ENCODE peak calls at places on chromosomes 5 and 9, in four cellular contexts. One of them, this sample, is unnamed.

GRCh38 chr5:169875091-169875727 is 105.1 kb downstream of the INSYN2B start:
- DNase-seq in heart left ventricle: no peak
- DNase-seq in GM12878: no peak
- DNase-seq in psoas muscle: no peak
- DNase-seq in this sample: no peak

GRCh38 chr9:129081388-129081889 is 528 bp downstream of the DOLPP1 start:
- DNase-seq in heart left ventricle: no peak
- DNase-seq in GM12878: peak; percentile 15
- DNase-seq in psoas muscle: no peak
- DNase-seq in this sample: no peak

GRCh38 chr5:31717586-31717985 is 78.7 kb downstream of the PDZD2 start:
- DNase-seq in heart left ventricle: no peak
- DNase-seq in GM12878: no peak
- DNase-seq in psoas muscle: no peak
- DNase-seq in this sample: no peak

GRCh38 chr9:26260238-26260637 is 582.0 kb upstream of the TUSC1 start:
- DNase-seq in heart left ventricle: no peak
- DNase-seq in GM12878: no peak
- DNase-seq in psoas muscle: no peak
- DNase-seq in this sample: no peak

GRCh38 chr5:141758316-141758965 is 76.4 kb upstream of the ARAP3 start:
- DNase-seq in heart left ventricle: no peak
- DNase-seq in GM12878: no peak
- DNase-seq in psoas muscle: no peak
- DNase-seq in this sample: no peak

GRCh38 chr9:132163457-132163875 is 1.6 kb downstream of the NTNG2 start:
- DNase-seq in heart left ventricle: no peak
- DNase-seq in GM12878: no peak
- DNase-seq in psoas muscle: no peak
- DNase-seq in this sample: no peak

GRCh38 chr5:177500685-177501522 is 3.5 kb upstream of the PDLIM7 start:
- DNase-seq in heart left ventricle: peak; percentile 91
- DNase-seq in GM12878: no peak
- DNase-seq in psoas muscle: peak; percentile 92
- DNase-seq in this sample: peak; percentile 95

GRCh38 chr5:135821061-135821781 is 13.2 kb upstream of the SLC25A48 start:
- DNase-seq in heart left ventricle: no peak
- DNase-seq in GM12878: no peak
- DNase-seq in psoas muscle: no peak
- DNase-seq in this sample: no peak

GRCh38 chr5:43941806-43942205 is 338.8 kb downstream of the NNT start:
- DNase-seq in heart left ventricle: no peak
- DNase-seq in GM12878: no peak
- DNase-seq in psoas muscle: no peak
- DNase-seq in this sample: no peak

GRCh38 chr5:94028001-94028400 is 286.6 kb upstream of the POU5F2 start:
- DNase-seq in heart left ventricle: no peak
- DNase-seq in GM12878: no peak
- DNase-seq in psoas muscle: no peak
- DNase-seq in this sample: no peak

GRCh38 chr5:40676643-40677333 is 2.9 kb upstream of the PTGER4 start:
- DNase-seq in heart left ventricle: peak; percentile 44
- DNase-seq in GM12878: no peak
- DNase-seq in psoas muscle: peak; percentile 60
- DNase-seq in this sample: peak; percentile 55

GRCh38 chr5:134101686-134102439 is 12.6 kb upstream of the TCF7 start:
- DNase-seq in heart left ventricle: peak; percentile 53
- DNase-seq in GM12878: peak; percentile 43
- DNase-seq in psoas muscle: peak; percentile 68
- DNase-seq in this sample: peak; percentile 80

GRCh38 chr9:81789751-81790150 is 100.4 kb upstream of the TLE1 start:
- DNase-seq in heart left ventricle: no peak
- DNase-seq in GM12878: no peak
- DNase-seq in psoas muscle: no peak
- DNase-seq in this sample: no peak

GRCh38 chr9:124208571-124208970 is 49.2 kb upstream of the NEK6 start:
- DNase-seq in heart left ventricle: no peak
- DNase-seq in GM12878: peak; percentile 53
- DNase-seq in psoas muscle: no peak
- DNase-seq in this sample: no peak

DNA sequence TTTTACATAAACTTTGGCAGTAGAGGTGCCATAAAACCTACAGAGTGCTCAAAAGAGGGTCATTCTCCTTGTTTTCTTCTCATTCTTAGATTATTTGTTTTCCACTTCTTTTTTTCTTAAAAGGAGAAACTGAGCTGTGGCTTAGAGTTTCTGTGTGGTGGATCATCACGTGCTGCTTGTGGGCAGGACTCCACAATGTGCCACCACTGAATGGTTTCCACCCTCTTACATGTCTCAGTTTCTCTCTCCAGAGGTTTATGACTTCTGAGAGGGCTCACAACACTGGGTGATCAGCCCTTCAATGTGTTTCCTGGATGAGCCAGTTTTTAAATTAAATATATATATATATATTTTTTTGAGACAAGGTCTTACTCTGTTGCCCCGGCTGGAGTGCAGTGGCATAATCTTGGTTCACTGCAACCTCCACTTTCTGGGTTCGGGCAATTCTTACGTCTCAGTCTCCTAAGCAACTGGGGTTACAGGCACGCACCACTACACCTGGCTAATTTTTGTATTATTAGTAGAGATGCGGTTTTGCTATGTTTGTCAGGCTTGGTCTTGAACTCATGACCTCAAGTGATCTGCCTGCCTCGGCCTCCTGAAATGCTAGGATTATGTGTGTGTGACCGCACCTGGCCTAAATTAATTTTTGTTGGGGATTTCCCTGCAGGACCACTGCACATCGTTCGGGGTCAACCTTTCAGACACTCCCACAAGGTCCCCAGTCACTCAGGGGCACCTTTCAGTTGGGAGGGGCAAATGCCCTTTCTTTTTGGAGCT is 3.1 kb upstream of the UNC13B start:
- DNase-seq in heart left ventricle: no peak
- DNase-seq in GM12878: no peak
- DNase-seq in psoas muscle: no peak
- DNase-seq in this sample: no peak
- H3K4me3 ChIP-seq in heart left ventricle: no peak overlapping the region
- H3K4me3 ChIP-seq in GM12878: no peak overlapping the region
- H3K4me3 ChIP-seq in psoas muscle: no peak overlapping the region
- H3K4me3 ChIP-seq in this sample: no peak overlapping the region

DNA sequence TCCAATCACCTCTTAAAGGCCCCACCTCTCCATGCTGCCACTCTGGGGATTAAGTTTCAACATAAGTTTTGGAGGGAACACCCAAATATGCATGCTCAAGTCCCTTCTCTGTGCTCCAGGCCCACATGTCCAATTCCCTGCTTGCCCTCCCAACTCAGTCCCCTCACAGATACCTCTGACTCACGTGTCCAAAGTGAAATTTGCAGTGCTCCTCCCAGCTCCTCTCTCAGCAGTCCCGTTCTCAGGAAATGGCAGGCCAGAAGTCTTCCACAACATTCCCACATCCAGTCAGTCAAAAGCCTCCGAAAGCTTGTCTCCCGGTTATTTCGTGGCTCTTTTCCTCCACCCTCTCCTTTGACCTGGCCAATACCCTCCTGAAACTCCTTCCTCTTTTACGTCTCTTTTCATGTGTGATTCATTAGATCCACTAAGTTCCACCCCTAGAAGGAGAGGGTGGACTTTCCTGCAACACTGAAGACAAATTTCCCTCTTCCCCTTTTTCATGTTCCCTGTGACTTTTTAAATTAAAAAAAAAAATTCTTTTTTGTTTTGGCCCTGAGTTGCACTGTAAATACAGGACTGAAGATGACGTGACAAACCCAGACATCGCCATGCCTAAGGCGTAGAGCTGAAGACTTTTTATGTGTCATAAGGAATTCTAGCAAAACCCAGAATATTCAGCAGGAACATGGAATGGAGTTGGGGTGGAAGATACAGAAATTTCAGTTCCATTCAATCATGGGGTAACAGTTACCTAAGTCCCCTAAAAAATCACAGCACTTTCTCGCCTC is 12.8 kb upstream of the MGAT1 start:
- DNase-seq in heart left ventricle: peak; percentile 21
- DNase-seq in GM12878: no peak
- DNase-seq in psoas muscle: no peak
- DNase-seq in this sample: no peak
- H3K4me1 ChIP-seq in heart left ventricle: peaks cover 25% of the 10 kb centered on the region
- H3K4me1 ChIP-seq in GM12878: peaks cover 55% of the 10 kb centered on the region
- H3K4me1 ChIP-seq in psoas muscle: peaks cover 34% of the 10 kb centered on the region
- H3K4me1 ChIP-seq in this sample: peaks cover 19% of the 10 kb centered on the region

DNA sequence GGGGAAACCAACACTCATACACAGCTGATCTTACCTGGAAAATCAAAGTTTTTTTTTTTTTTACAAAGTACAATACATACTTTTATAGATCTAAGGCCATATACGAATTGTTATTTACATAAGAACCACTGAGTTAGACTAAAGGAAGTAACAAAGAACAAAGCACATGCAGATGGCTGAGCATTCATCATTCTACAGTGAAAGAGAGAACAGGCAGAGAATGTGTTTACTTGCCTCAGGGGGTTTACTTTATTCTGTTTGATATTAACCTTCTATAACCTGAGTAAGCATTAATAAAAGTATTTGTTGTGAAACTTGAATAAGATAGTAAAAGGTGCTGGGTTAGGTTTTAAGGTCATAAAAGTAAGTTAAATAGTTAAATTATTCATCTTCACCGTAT is 54.7 kb downstream of the SLC38A9 start:
- DNase-seq in heart left ventricle: no peak
- DNase-seq in GM12878: no peak
- DNase-seq in psoas muscle: no peak
- DNase-seq in this sample: no peak
- H3K4me3 ChIP-seq in heart left ventricle: no peak overlapping the region
- H3K4me3 ChIP-seq in GM12878: no peak overlapping the region
- H3K4me3 ChIP-seq in psoas muscle: no peak overlapping the region
- H3K4me3 ChIP-seq in this sample: no peak overlapping the region

GRCh38 chr9:114469091-114469853 is 36.0 kb downstream of the WHRN start:
- DNase-seq in heart left ventricle: no peak
- DNase-seq in GM12878: no peak
- DNase-seq in psoas muscle: no peak
- DNase-seq in this sample: no peak
- H3K4me1 ChIP-seq in heart left ventricle: no peaks in the 10 kb centered on the region
- H3K4me1 ChIP-seq in GM12878: no peaks in the 10 kb centered on the region
- H3K4me1 ChIP-seq in psoas muscle: no peaks in the 10 kb centered on the region
- H3K4me1 ChIP-seq in this sample: no peaks in the 10 kb centered on the region

This sample was measured in SJSA1.